ENCODE peak calls at places on chromosomes 3 and 15, in five cellular contexts. W, R, S, H and F are unnamed samples.

GRCh38 chr3:40043444-40043755 is 234.0 kb downstream of the MYRIP start:
- DNase-seq in R (no peak), W (no peak), S (no peak), H (no peak), F (no peak)

GRCh38 chr3:101065962-101066361 is 72.7 kb upstream of the ABI3BP start:
- DNase-seq in R (no peak), S (no peak), W (peak), H (no peak), F (no peak)

GRCh38 chr3:23312866-23313265 is 109.7 kb downstream of the UBE2E2 start:
- DNase-seq in H (no peak), R (no peak), W (no peak), S (no peak), F (no peak)

GRCh38 chr3:45942051-45942825 is 1.0 kb upstream of the CXCR6 start:
- DNase-seq in H (peak), S (no peak), R (no peak), W (no peak), F (no peak)

GRCh38 chr3:46478341-46478740 is 13.6 kb upstream of the LTF start:
- DNase-seq in R (no peak), S (no peak), H (no peak), W (no peak), F (no peak)

GRCh38 chr3:121431717-121432517 is 113.9 kb downstream of the POLQ start:
- DNase-seq in W (peak), S (peak), H (no peak), R (no peak), F (no peak)

GRCh38 chr3:124699686-124700396 is 30.4 kb upstream of the UMPS start:
- DNase-seq in R (no peak), S (peak), W (no peak), H (peak), F (no peak)

GRCh38 chr3:156151824-156152428 is 31.5 kb downstream of the KCNAB1 start:
- DNase-seq in H (peak), S (peak), R (peak), W (peak), F (peak)

GRCh38 chr3:97821413-97821809 is 400 bp upstream of the CRYBG3 start:
- DNase-seq in R (no peak), W (no peak), H (peak), S (peak), F (peak)

GRCh38 chr3:174685796-174686195 is 173.3 kb upstream of the NAALADL2 start:
- DNase-seq in W (no peak), R (no peak), S (no peak), H (no peak), F (no peak)
- TF ChIP-seq CTCF in W (no peak), R (no peak), S (no peak), H (no peak), F (no peak)

GRCh38 chr3:186092360-186093070 is 16.4 kb downstream of the ETV5 start:
- DNase-seq in H (no peak), R (no peak), W (no peak), S (no peak), F (no peak)

GRCh38 chr3:186095584-186096061 is 13.3 kb downstream of the ETV5 start:
- DNase-seq in H (no peak), R (no peak), S (peak), W (no peak), F (no peak)

GRCh38 chr3:186090884-186091283 is 18.0 kb downstream of the ETV5 start:
- DNase-seq in S (no peak), R (no peak), H (no peak), W (no peak), F (no peak)

GRCh38 chr3:186094696-186095095 is 14.2 kb downstream of the ETV5 start:
- DNase-seq in W (no peak), R (no peak), H (peak), S (no peak), F (no peak)

GRCh38 chr3:186093271-186093900 is 15.5 kb downstream of the ETV5 start:
- DNase-seq in R (no peak), H (no peak), S (no peak), W (no peak), F (no peak)
- TF ChIP-seq CTCF in R (no peak), H (no peak), S (no peak), W (no peak), F (no peak)

GRCh38 chr3:4722103-4722502 is 229.0 kb downstream of the ITPR1 start:
- DNase-seq in W (no peak), R (peak), H (peak), S (peak), F (no peak)
- TF ChIP-seq CTCF in W (peak), R (peak), H (peak), S (no peak), F (no peak)

GRCh38 chr15:89103481-89104171 is 15.4 kb downstream of the ABHD2 start:
- DNase-seq in R (no peak), W (no peak), H (no peak), S (no peak), F (no peak)

GRCh38 chr15:89101302-89102191 is 13.3 kb downstream of the ABHD2 start:
- DNase-seq in H (peak), S (peak), R (peak), W (peak), F (no peak)

GRCh38 chr15:89105147-89105546 is 16.9 kb downstream of the ABHD2 start:
- DNase-seq in H (no peak), W (peak), S (no peak), R (no peak), F (no peak)

GRCh38 chr15:89106200-89106599 is 17.9 kb downstream of the ABHD2 start:
- DNase-seq in W (no peak), H (no peak), R (no peak), S (no peak), F (no peak)

DNA sequence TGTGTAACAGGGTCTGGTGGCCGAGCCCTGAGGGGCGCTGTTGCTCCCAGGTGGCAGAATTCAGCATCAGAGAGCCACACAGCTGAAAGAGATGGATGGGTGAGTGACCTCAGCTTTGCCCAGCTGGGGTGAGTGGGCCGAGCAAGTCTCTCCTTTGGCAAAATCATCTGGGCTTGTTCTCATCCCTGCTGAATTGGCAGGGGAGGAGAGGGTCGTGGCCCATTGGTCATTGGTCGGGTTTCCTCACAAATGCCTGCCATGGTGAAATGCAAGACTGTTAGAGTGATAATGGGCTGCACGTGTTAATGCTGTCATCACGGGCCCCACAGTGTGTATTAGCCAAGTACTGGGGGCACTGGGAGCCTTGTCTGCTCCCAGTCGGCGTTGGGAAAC is 15.9 kb downstream of the ABHD2 start:
- DNase-seq in H (no peak), S (no peak), R (no peak), W (no peak), F (no peak)
- TF ChIP-seq CTCF in H (no peak), S (no peak), R (no peak), W (no peak), F (no peak)

GRCh38 chr15:86236721-86237121 is 157.1 kb downstream of the AGBL1 start:
- DNase-seq in H (peak), R (no peak), W (no peak), S (no peak), F (no peak)

GRCh38 chr15:86229306-86229705 is 149.6 kb downstream of the AGBL1 start:
- DNase-seq in H (no peak), R (no peak), S (no peak), W (no peak), F (no peak)

GRCh38 chr15:86229966-86230365 is 150.3 kb downstream of the AGBL1 start:
- DNase-seq in W (no peak), R (no peak), S (no peak), H (no peak), F (no peak)

GRCh38 chr15:86235667-86236066 is 156.0 kb downstream of the AGBL1 start:
- DNase-seq in W (no peak), S (no peak), H (no peak), R (no peak), F (no peak)

GRCh38 chr15:86231864-86232801 is 152.5 kb downstream of the AGBL1 start:
- DNase-seq in R (no peak), S (peak), W (no peak), H (peak), F (no peak)
- TF ChIP-seq CTCF in R (peak), S (no peak), W (peak), H (peak), F (peak)

GRCh38 chr3:197501879-197502620 is 53.7 kb downstream of the BDH1 start:
- DNase-seq in W (no peak), R (no peak), H (peak), S (peak), F (no peak)
- TF ChIP-seq CTCF in W (peak), R (peak), H (peak), S (no peak), F (peak)

GRCh38 chr15:25735550-25736384 is 127.4 kb downstream of the ATP10A start:
- DNase-seq in H (no peak), W (no peak), R (no peak), S (no peak), F (no peak)
- TF ChIP-seq CTCF in H (no peak), W (no peak), R (no peak), S (no peak), F (no peak)